ENCODE peak calls at places on chromosomes 1 and 21, in five cellular contexts. K is effector memory CD8-positive, alpha-beta T cell; O is activated CD4-positive, alpha-beta T cell treated with anti-CD3 and anti-CD28 coated beads, Interleukin-2, amount 50 U/mL, for 24 hours; T is globus pallidus; L is CD8-positive, alpha-beta T cell. Q is an unnamed sample.

GRCh38 chr1:164977561-164977960 is 379.0 kb downstream of the LMX1A start:
- DNase-seq in K (no peak), T (no peak), O (no peak), L (no peak), Q (no peak)

GRCh38 chr1:154706851-154707250 is 98.9 kb upstream of the ADAR start:
- DNase-seq in T (no peak), K (no peak), O (no peak), L (no peak), Q (no peak)

GRCh38 chr1:241605146-241605805 is 34.9 kb downstream of the CHML start:
- DNase-seq in T (no peak), L (no peak), O (no peak), K (no peak), Q (no peak)

GRCh38 chr1:198763298-198763714 is 124.5 kb downstream of the PTPRC start:
- DNase-seq in O (no peak), K (no peak), T (peak), L (no peak), Q (peak)

GRCh38 chr1:181894439-181894859 is 167.1 kb downstream of the ZNF648 start:
- DNase-seq in O (no peak), T (no peak), K (no peak), L (no peak), Q (no peak)

GRCh38 chr1:36034692-36035091 is 49.2 kb upstream of the TEKT2 start:
- DNase-seq in L (no peak), K (no peak), O (no peak), T (no peak), Q (no peak)

GRCh38 chr21:8990326-8991087 is 1530.9 kb upstream of the TPTE start:
- DNase-seq in O (no peak), K (no peak), T (no peak), L (no peak), Q (no peak)

GRCh38 chr1:22398656-22399420 is 52.8 kb upstream of the ZBTB40 start:
- DNase-seq in L (peak), K (no peak), O (no peak), T (no peak), Q (no peak)

GRCh38 chr1:109249654-109250401 is 489 bp downstream of the CELSR2 start:
- DNase-seq in L (no peak), T (no peak), K (no peak), O (no peak), Q (no peak)

GRCh38 chr1:60813051-60813450 is 269.3 kb upstream of the NFIA start:
- DNase-seq in K (no peak), T (no peak), O (no peak), L (no peak), Q (no peak)

GRCh38 chr1:26168410-26169167 is at the start of gene C1orf232:
- DNase-seq in K (no peak), T (no peak), O (no peak), L (no peak), Q (no peak)

GRCh38 chr1:152227310-152227928 is 3.4 kb upstream of the HRNR start:
- DNase-seq in T (no peak), K (no peak), O (no peak), L (no peak), Q (no peak)

Q was measured in putamen.